ENCODE peak calls at places on chromosomes 6 and 20, in five cellular contexts. One of them, this sample, is unnamed.

GRCh38 chr6:42848700-42849099 is 30.7 kb upstream of the RPL7L1 start:
- DNase-seq in uterus: no peak
- DNase-seq in heart right ventricle: no peak
- DNase-seq in fibroblast of lung: no peak
- DNase-seq in mucosa of descending colon: no peak
- DNase-seq in this sample: no peak

GRCh38 chr20:52895662-52896061 is 76.5 kb upstream of the TSHZ2 start:
- DNase-seq in mucosa of descending colon: no peak
- DNase-seq in heart right ventricle: no peak
- DNase-seq in uterus: no peak
- DNase-seq in fibroblast of lung: no peak
- DNase-seq in this sample: no peak

GRCh38 chr6:110415297-110415916 is at the start of gene DDO:
- DNase-seq in uterus: peak; percentile 83
- DNase-seq in mucosa of descending colon: peak; percentile 61
- DNase-seq in fibroblast of lung: peak; percentile 61
- DNase-seq in heart right ventricle: peak; percentile 82
- DNase-seq in this sample: peak; percentile 92

GRCh38 chr6:19444481-19444880 is 392.7 kb upstream of the ID4 start:
- DNase-seq in heart right ventricle: no peak
- DNase-seq in mucosa of descending colon: no peak
- DNase-seq in fibroblast of lung: peak; percentile 68
- DNase-seq in uterus: no peak
- DNase-seq in this sample: no peak

GRCh38 chr20:61649105-61649878 is 397.2 kb downstream of the CDH4 start:
- DNase-seq in mucosa of descending colon: no peak
- DNase-seq in fibroblast of lung: no peak
- DNase-seq in uterus: no peak
- DNase-seq in heart right ventricle: no peak
- DNase-seq in this sample: no peak

GRCh38 chr6:29947292-29947980 is 5.1 kb downstream of the HLA-A start:
- DNase-seq in mucosa of descending colon: no peak
- DNase-seq in uterus: no peak
- DNase-seq in fibroblast of lung: no peak
- DNase-seq in heart right ventricle: no peak
- DNase-seq in this sample: no peak

GRCh38 chr6:2687456-2687855 is 63.3 kb downstream of the MYLK4 start:
- DNase-seq in mucosa of descending colon: no peak
- DNase-seq in fibroblast of lung: peak; percentile 20
- DNase-seq in uterus: no peak
- DNase-seq in heart right ventricle: no peak
- DNase-seq in this sample: no peak

GRCh38 chr20:11687546-11688292 is 230.0 kb upstream of the BTBD3 start:
- DNase-seq in mucosa of descending colon: no peak
- DNase-seq in fibroblast of lung: no peak
- DNase-seq in uterus: no peak
- DNase-seq in heart right ventricle: no peak
- DNase-seq in this sample: no peak

GRCh38 chr20:57460781-57461465 is 64.0 kb downstream of the CTCFL start:
- DNase-seq in mucosa of descending colon: no peak
- DNase-seq in fibroblast of lung: no peak
- DNase-seq in heart right ventricle: peak; percentile 37
- DNase-seq in uterus: no peak
- DNase-seq in this sample: no peak

GRCh38 chr6:32627831-32628230 is 9.4 kb upstream of the HLA-DQA1 start:
- DNase-seq in heart right ventricle: no peak
- DNase-seq in mucosa of descending colon: no peak
- DNase-seq in uterus: peak; percentile 22
- DNase-seq in fibroblast of lung: no peak
- DNase-seq in this sample: no peak

GRCh38 chr20:62675156-62675871 is 33.0 kb downstream of the SLCO4A1 start:
- DNase-seq in uterus: no peak
- DNase-seq in heart right ventricle: no peak
- DNase-seq in fibroblast of lung: peak; percentile 5
- DNase-seq in mucosa of descending colon: no peak
- DNase-seq in this sample: no peak

GRCh38 chr6:85451586-85452306 is 1.9 kb downstream of the NT5E start:
- DNase-seq in mucosa of descending colon: no peak
- DNase-seq in fibroblast of lung: no peak
- DNase-seq in heart right ventricle: no peak
- DNase-seq in uterus: no peak
- DNase-seq in this sample: no peak

GRCh38 chr20:23142162-23143050 is 56.3 kb upstream of the CD93 start:
- DNase-seq in mucosa of descending colon: no peak
- DNase-seq in fibroblast of lung: no peak
- DNase-seq in heart right ventricle: no peak
- DNase-seq in uterus: no peak
- DNase-seq in this sample: no peak

GRCh38 chr6:33694401-33694931 is 17.0 kb downstream of the UQCC2 start:
- DNase-seq in fibroblast of lung: peak; percentile 62
- DNase-seq in uterus: peak; percentile 43
- DNase-seq in heart right ventricle: peak; percentile 14
- DNase-seq in mucosa of descending colon: no peak
- DNase-seq in this sample: no peak

GRCh38 chr6:53805725-53806124 is 10.9 kb downstream of the LRRC1 start:
- DNase-seq in heart right ventricle: no peak
- DNase-seq in fibroblast of lung: no peak
- DNase-seq in mucosa of descending colon: no peak
- DNase-seq in uterus: no peak
- DNase-seq in this sample: no peak

GRCh38 chr6:33818293-33818692 is 14.5 kb upstream of the MLN start:
- DNase-seq in heart right ventricle: no peak
- DNase-seq in fibroblast of lung: no peak
- DNase-seq in mucosa of descending colon: no peak
- DNase-seq in uterus: no peak
- DNase-seq in this sample: no peak

GRCh38 chr6:67200626-67201403 is 1434.3 kb upstream of the ADGRB3 start:
- DNase-seq in mucosa of descending colon: no peak
- DNase-seq in heart right ventricle: no peak
- DNase-seq in fibroblast of lung: no peak
- DNase-seq in uterus: no peak
- DNase-seq in this sample: no peak

GRCh38 chr20:11438412-11438811 is 479.3 kb upstream of the BTBD3 start:
- DNase-seq in fibroblast of lung: no peak
- DNase-seq in mucosa of descending colon: no peak
- DNase-seq in uterus: no peak
- DNase-seq in heart right ventricle: no peak
- DNase-seq in this sample: no peak

GRCh38 chr6:81844686-81845085 is 92.2 kb upstream of the TENT5A start:
- DNase-seq in mucosa of descending colon: no peak
- DNase-seq in uterus: no peak
- DNase-seq in heart right ventricle: no peak
- DNase-seq in fibroblast of lung: peak; percentile 74
- DNase-seq in this sample: no peak

GRCh38 chr6:128739112-128739511 is 143.8 kb upstream of the LAMA2 start:
- DNase-seq in fibroblast of lung: no peak
- DNase-seq in mucosa of descending colon: no peak
- DNase-seq in heart right ventricle: no peak
- DNase-seq in uterus: no peak
- DNase-seq in this sample: no peak

GRCh38 chr6:235763-236360 is 56.4 kb upstream of the DUSP22 start:
- DNase-seq in uterus: peak; percentile 37
- DNase-seq in heart right ventricle: no peak
- DNase-seq in fibroblast of lung: peak; percentile 37
- DNase-seq in mucosa of descending colon: no peak
- DNase-seq in this sample: no peak

GRCh38 chr20:55174172-55174571 is 698.8 kb downstream of the DOK5 start:
- DNase-seq in uterus: no peak
- DNase-seq in mucosa of descending colon: no peak
- DNase-seq in fibroblast of lung: no peak
- DNase-seq in heart right ventricle: no peak
- DNase-seq in this sample: no peak

GRCh38 chr6:130981409-130981808 is 81.6 kb downstream of the EPB41L2 start:
- DNase-seq in heart right ventricle: no peak
- DNase-seq in fibroblast of lung: peak; percentile 60
- DNase-seq in mucosa of descending colon: no peak
- DNase-seq in uterus: peak; percentile 70
- DNase-seq in this sample: no peak

GRCh38 chr20:24208652-24209051 is 220.1 kb upstream of the GGTLC1 start:
- DNase-seq in fibroblast of lung: no peak
- DNase-seq in uterus: no peak
- DNase-seq in heart right ventricle: no peak
- DNase-seq in mucosa of descending colon: no peak
- DNase-seq in this sample: no peak

GRCh38 chr6:19723533-19723932 is 113.6 kb upstream of the ID4 start:
- DNase-seq in uterus: no peak
- DNase-seq in mucosa of descending colon: no peak
- DNase-seq in fibroblast of lung: peak; percentile 74
- DNase-seq in heart right ventricle: no peak
- DNase-seq in this sample: no peak

GRCh38 chr6:6696867-6697531 is 108.5 kb downstream of the LY86 start:
- DNase-seq in heart right ventricle: peak; percentile 65
- DNase-seq in mucosa of descending colon: peak; percentile 90
- DNase-seq in fibroblast of lung: peak; percentile 65
- DNase-seq in uterus: no peak
- DNase-seq in this sample: no peak

GRCh38 chr6:20008081-20008480 is 170.9 kb downstream of the ID4 start:
- DNase-seq in uterus: no peak
- DNase-seq in mucosa of descending colon: no peak
- DNase-seq in fibroblast of lung: no peak
- DNase-seq in heart right ventricle: no peak
- DNase-seq in this sample: no peak

GRCh38 chr6:107114872-107115694 is at the start of gene BEND3:
- DNase-seq in uterus: no peak
- DNase-seq in mucosa of descending colon: peak; percentile 75
- DNase-seq in fibroblast of lung: no peak
- DNase-seq in heart right ventricle: peak; percentile 36
- DNase-seq in this sample: peak; percentile 55

GRCh38 chr20:47487175-47487917 is 14.3 kb upstream of the NCOA3 start:
- DNase-seq in mucosa of descending colon: no peak
- DNase-seq in fibroblast of lung: peak; percentile 34
- DNase-seq in heart right ventricle: no peak
- DNase-seq in uterus: no peak
- DNase-seq in this sample: no peak

GRCh38 chr6:22134308-22134707 is 162.5 kb downstream of the PRL start:
- DNase-seq in heart right ventricle: no peak
- DNase-seq in uterus: no peak
- DNase-seq in fibroblast of lung: no peak
- DNase-seq in mucosa of descending colon: no peak
- DNase-seq in this sample: no peak
- H3K9me3 ChIP-seq in heart right ventricle: no peaks in the 10 kb centered on the region
- H3K9me3 ChIP-seq in uterus: no peaks in the 10 kb centered on the region
- H3K9me3 ChIP-seq in fibroblast of lung: no peaks in the 10 kb centered on the region
- H3K9me3 ChIP-seq in mucosa of descending colon: no peaks in the 10 kb centered on the region
- H3K9me3 ChIP-seq in this sample: peaks cover 3% of the 10 kb centered on the region

GRCh38 chr6:155335265-155335664 is 21.0 kb upstream of the TFB1M start:
- DNase-seq in fibroblast of lung: no peak
- DNase-seq in heart right ventricle: no peak
- DNase-seq in mucosa of descending colon: no peak
- DNase-seq in uterus: no peak
- DNase-seq in this sample: no peak
- H3K9me3 ChIP-seq in fibroblast of lung: no peaks in the 10 kb centered on the region
- H3K9me3 ChIP-seq in heart right ventricle: no peaks in the 10 kb centered on the region
- H3K9me3 ChIP-seq in mucosa of descending colon: no peaks in the 10 kb centered on the region
- H3K9me3 ChIP-seq in uterus: no peaks in the 10 kb centered on the region
- H3K9me3 ChIP-seq in this sample: no peaks in the 10 kb centered on the region

GRCh38 chr6:159493888-159494632 is 199.0 kb downstream of the SOD2 start:
- DNase-seq in fibroblast of lung: no peak
- DNase-seq in mucosa of descending colon: no peak
- DNase-seq in uterus: no peak
- DNase-seq in heart right ventricle: no peak
- DNase-seq in this sample: no peak
- H3K9me3 ChIP-seq in fibroblast of lung: no peaks in the 10 kb centered on the region
- H3K9me3 ChIP-seq in mucosa of descending colon: no peaks in the 10 kb centered on the region
- H3K9me3 ChIP-seq in uterus: no peaks in the 10 kb centered on the region
- H3K9me3 ChIP-seq in heart right ventricle: no peaks in the 10 kb centered on the region
- H3K9me3 ChIP-seq in this sample: no peaks in the 10 kb centered on the region

DNA sequence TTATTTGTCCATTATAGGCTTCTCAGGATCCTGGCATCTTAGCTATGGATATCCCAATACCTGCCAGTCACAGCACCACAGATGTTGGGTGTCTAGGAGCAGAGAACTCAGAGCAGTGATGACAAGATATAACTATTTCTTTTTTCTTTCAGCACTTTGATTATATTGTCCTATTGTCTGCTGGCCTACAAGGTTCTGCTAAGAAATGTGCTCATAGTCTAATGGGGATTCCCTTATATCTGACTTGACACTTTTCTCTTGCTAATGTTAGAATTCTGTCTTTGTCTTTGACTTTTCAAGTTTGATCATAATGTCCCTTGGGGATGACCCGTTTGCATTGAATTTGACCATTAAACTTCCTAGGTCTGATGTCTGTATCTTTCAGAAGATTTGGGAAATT is 270.4 kb downstream of the OGFRL1 start:
- DNase-seq in fibroblast of lung: no peak
- DNase-seq in mucosa of descending colon: no peak
- DNase-seq in uterus: no peak
- DNase-seq in heart right ventricle: no peak
- DNase-seq in this sample: no peak
- H3K9me3 ChIP-seq in fibroblast of lung: no peaks in the 10 kb centered on the region
- H3K9me3 ChIP-seq in mucosa of descending colon: peaks cover 28% of the 10 kb centered on the region
- H3K9me3 ChIP-seq in uterus: no peaks in the 10 kb centered on the region
- H3K9me3 ChIP-seq in heart right ventricle: no peaks in the 10 kb centered on the region
- H3K9me3 ChIP-seq in this sample: no peaks in the 10 kb centered on the region

GRCh38 chr6:124964084-124964763 is 2.0 kb downstream of the RNF217 start:
- DNase-seq in heart right ventricle: no peak
- DNase-seq in fibroblast of lung: peak; percentile 39
- DNase-seq in mucosa of descending colon: no peak
- DNase-seq in uterus: peak; percentile 78
- DNase-seq in this sample: no peak
- H3K9me3 ChIP-seq in heart right ventricle: no peaks in the 10 kb centered on the region
- H3K9me3 ChIP-seq in fibroblast of lung: no peaks in the 10 kb centered on the region
- H3K9me3 ChIP-seq in mucosa of descending colon: no peaks in the 10 kb centered on the region
- H3K9me3 ChIP-seq in uterus: no peaks in the 10 kb centered on the region
- H3K9me3 ChIP-seq in this sample: no peaks in the 10 kb centered on the region

GRCh38 chr20:2401527-2401926 is 20.8 kb downstream of the TGM6 start:
- DNase-seq in heart right ventricle: no peak
- DNase-seq in uterus: no peak
- DNase-seq in fibroblast of lung: no peak
- DNase-seq in mucosa of descending colon: no peak
- DNase-seq in this sample: no peak
- H3K9me3 ChIP-seq in heart right ventricle: no peaks in the 10 kb centered on the region
- H3K9me3 ChIP-seq in uterus: no peaks in the 10 kb centered on the region
- H3K9me3 ChIP-seq in fibroblast of lung: no peaks in the 10 kb centered on the region
- H3K9me3 ChIP-seq in mucosa of descending colon: peaks cover 7% of the 10 kb centered on the region
- H3K9me3 ChIP-seq in this sample: no peaks in the 10 kb centered on the region

DNA sequence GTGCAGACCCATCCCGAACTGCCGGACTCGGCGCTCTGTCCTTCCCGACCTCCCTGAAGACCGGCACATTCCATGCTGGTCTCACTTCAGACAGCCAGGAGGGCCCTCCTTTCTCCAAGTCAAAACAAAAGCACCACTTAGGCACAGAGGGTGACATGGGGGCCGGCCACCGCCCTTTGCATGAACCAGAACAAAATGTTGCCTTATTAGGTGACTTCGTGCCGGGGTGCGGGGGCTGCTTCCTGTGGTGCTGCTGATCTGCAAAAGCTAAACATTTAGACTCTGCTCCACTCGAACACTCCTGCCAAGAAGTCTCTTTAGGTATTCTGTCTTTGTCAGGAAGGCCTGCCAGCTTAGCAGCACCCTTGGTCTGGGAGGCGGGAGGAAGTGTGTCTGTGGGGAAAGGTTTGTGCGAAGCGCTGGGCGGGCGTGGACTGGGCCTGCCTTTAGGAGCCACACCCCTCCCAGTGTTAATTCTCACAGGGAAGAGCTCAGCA is 133.8 kb downstream of the SMOC2 start:
- DNase-seq in mucosa of descending colon: peak; percentile 71
- DNase-seq in uterus: peak; percentile 93
- DNase-seq in fibroblast of lung: no peak
- DNase-seq in heart right ventricle: peak; percentile 32
- DNase-seq in this sample: no peak
- H3K9me3 ChIP-seq in mucosa of descending colon: no peaks in the 10 kb centered on the region
- H3K9me3 ChIP-seq in uterus: no peaks in the 10 kb centered on the region
- H3K9me3 ChIP-seq in fibroblast of lung: no peaks in the 10 kb centered on the region
- H3K9me3 ChIP-seq in heart right ventricle: no peaks in the 10 kb centered on the region
- H3K9me3 ChIP-seq in this sample: no peaks in the 10 kb centered on the region

GRCh38 chr6:17869010-17869752 is 118.3 kb downstream of the KIF13A start:
- DNase-seq in heart right ventricle: no peak
- DNase-seq in fibroblast of lung: peak; percentile 78
- DNase-seq in uterus: no peak
- DNase-seq in mucosa of descending colon: no peak
- DNase-seq in this sample: no peak
- H3K9me3 ChIP-seq in heart right ventricle: no peaks in the 10 kb centered on the region
- H3K9me3 ChIP-seq in fibroblast of lung: no peaks in the 10 kb centered on the region
- H3K9me3 ChIP-seq in uterus: no peaks in the 10 kb centered on the region
- H3K9me3 ChIP-seq in mucosa of descending colon: no peaks in the 10 kb centered on the region
- H3K9me3 ChIP-seq in this sample: no peaks in the 10 kb centered on the region

This sample was measured in pancreas.